ENCODE peak calls at places on chromosomes 6 and 20, in four cellular contexts. X is WTC11; J is mesendoderm; Z is stimulated activated CD8-positive, alpha-beta memory T cell treated with anti-CD3 and anti-CD28 coated beads, Interleukin-15, amount 100 ng/mL, for 24 hours. Y is an unnamed sample.

GRCh38 chr6:14017626-14018475 is 93.1 kb downstream of the RNF182 start:
- DNase-seq in X (peak; percentile 43), J (peak; percentile 34), Z (no peak), Y (no peak)

GRCh38 chr20:51712501-51713212 is 55.5 kb downstream of the ATP9A start:
- DNase-seq in J (peak; percentile 61), Z (no peak), X (peak; percentile 52), Y (peak; percentile 76)

GRCh38 chr20:36861875-36862801 is 13.8 kb upstream of the TLDC2 start:
- DNase-seq in J (peak; percentile 71), X (peak; percentile 36), Z (no peak), Y (no peak)

GRCh38 chr20:34017610-34018009 is 23.9 kb downstream of the RALY start:
- DNase-seq in Z (no peak), X (no peak), J (no peak), Y (no peak)

GRCh38 chr20:50037123-50037522 is 54.3 kb downstream of the SNAI1 start:
- DNase-seq in X (no peak), Z (no peak), J (no peak), Y (no peak)

GRCh38 chr6:40855481-40855880 is 183.5 kb downstream of the UNC5CL start:
- DNase-seq in J (no peak), X (no peak), Z (no peak), Y (no peak)

GRCh38 chr20:2984956-2985661 is 58.3 kb upstream of the GNRH2 start:
- DNase-seq in Z (no peak), J (no peak), X (no peak), Y (peak; percentile 30)

GRCh38 chr6:34457747-34458462 is 8.0 kb upstream of the PACSIN1 start:
- DNase-seq in Z (no peak), J (no peak), X (no peak), Y (no peak)

GRCh38 chr6:39791850-39792500 is at the start of gene DAAM2:
- DNase-seq in X (peak; percentile 56), J (peak; percentile 42), Z (no peak), Y (no peak)

GRCh38 chr6:109896333-109896732 is 81.8 kb upstream of the GPR6 start:
- DNase-seq in Z (no peak), J (peak; percentile 16), X (no peak), Y (no peak)

GRCh38 chr20:7193681-7194080 is 426.2 kb downstream of the BMP2 start:
- DNase-seq in X (no peak), Z (no peak), J (peak; percentile 3), Y (no peak)

GRCh38 chr6:31642798-31643570 is 9.5 kb downstream of the BAG6 start:
- DNase-seq in Z (no peak), X (no peak), J (no peak), Y (no peak)

GRCh38 chr6:56291278-56291917 is 44.0 kb upstream of the COL21A1 start:
- DNase-seq in X (no peak), Z (no peak), J (no peak), Y (no peak)

GRCh38 chr6:80250391-80250997 is 144.0 kb downstream of the BCKDHB start:
- DNase-seq in X (no peak), Z (no peak), J (no peak), Y (no peak)

GRCh38 chr6:12522347-12522746 is 194.2 kb upstream of the PHACTR1 start:
- DNase-seq in Z (no peak), J (no peak), X (no peak), Y (no peak)

GRCh38 chr6:8644306-8644705 is 209.0 kb upstream of the SLC35B3 start:
- DNase-seq in X (no peak), J (no peak), Z (no peak), Y (no peak)

GRCh38 chr20:62686869-62687830 is 21.5 kb upstream of the NTSR1 start:
- DNase-seq in J (no peak), X (no peak), Z (no peak), Y (no peak)

GRCh38 chr6:140437619-140438345 is 1063.3 kb upstream of the CITED2 start:
- DNase-seq in J (no peak), X (no peak), Z (no peak), Y (no peak)

GRCh38 chr6:7086488-7086887 is 21.3 kb upstream of the RREB1 start:
- DNase-seq in Z (no peak), J (no peak), X (no peak), Y (no peak)

GRCh38 chr6:30555428-30556005 is 772 bp downstream of the GNL1 start:
- DNase-seq in Z (no peak), J (peak; percentile 77), X (peak; percentile 61), Y (peak; percentile 82)

GRCh38 chr6:21754891-21755290 is 161.3 kb downstream of the SOX4 start:
- DNase-seq in Z (no peak), X (no peak), J (no peak), Y (no peak)

GRCh38 chr6:48597951-48598350 is 487.0 kb upstream of the PTCHD4 start:
- DNase-seq in J (no peak), Z (no peak), X (no peak), Y (no peak)

GRCh38 chr6:19771753-19772336 is 65.3 kb upstream of the ID4 start:
- DNase-seq in X (no peak), Z (no peak), J (no peak), Y (no peak)

GRCh38 chr20:10719740-10720380 is 46.1 kb upstream of the JAG1 start:
- DNase-seq in X (no peak), J (no peak), Z (no peak), Y (no peak)

GRCh38 chr6:79506251-79506650 is 31.0 kb downstream of the LCA5 start:
- DNase-seq in Z (no peak), X (no peak), J (no peak), Y (no peak)

GRCh38 chr20:60011512-60012507 is 53.6 kb downstream of the CDH26 start:
- DNase-seq in Z (no peak), J (no peak), X (no peak), Y (no peak)

GRCh38 chr20:47330933-47331708 is 25.4 kb downstream of the ZMYND8 start:
- DNase-seq in Z (no peak), X (no peak), J (no peak), Y (no peak)

GRCh38 chr6:26175428-26176181 is 88.4 kb downstream of the HFE start:
- DNase-seq in Z (no peak), X (peak; percentile 46), J (peak; percentile 83), Y (peak; percentile 54)

GRCh38 chr6:7138111-7138510 is 30.4 kb downstream of the RREB1 start:
- DNase-seq in X (no peak), Z (no peak), J (no peak), Y (no peak)

GRCh38 chr20:3981132-3981452 is 34.3 kb downstream of the RNF24 start:
- DNase-seq in J (no peak), Z (no peak), X (no peak), Y (no peak)

GRCh38 chr20:8218861-8219260 is 86.8 kb downstream of the PLCB1 start:
- DNase-seq in J (no peak), X (no peak), Z (no peak), Y (no peak)

GRCh38 chr6:8392569-8392968 is 42.8 kb downstream of the SLC35B3 start:
- DNase-seq in J (no peak), X (no peak), Z (no peak), Y (no peak)

GRCh38 chr6:129492260-129492659 is 217.7 kb downstream of the ARHGAP18 start:
- DNase-seq in J (no peak), Z (no peak), X (no peak), Y (no peak)

Y was measured in H1.